ENCODE peak calls at places on chromosomes 4 and X, in nine cellular contexts. Y, C, L, B, N, U, T, H and Z are unnamed samples.

GRCh38 chrX:73943572-73943899 is 360.4 kb upstream of the ZCCHC13 start:
- DNase-seq in U (no peak), T (no peak), L (no peak), C (no peak), B (no peak), H (no peak), Y (no peak), N (no peak), Z (no peak)

GRCh38 chr4:138689182-138689546 is 326.4 kb upstream of the NOCT start:
- DNase-seq in B (no peak), H (no peak), U (no peak), N (no peak), T (no peak), Y (no peak), L (no peak), C (no peak), Z (no peak)

GRCh38 chrX:131802836-131803626 is 220.1 kb upstream of the STK26 start:
- DNase-seq in T (peak; percentile 63), N (no peak), Y (peak; percentile 15), L (no peak), H (no peak), C (peak; percentile 51), B (no peak), U (peak; percentile 78), Z (no peak)

GRCh38 chrX:39199429-39199828 is 398.2 kb downstream of the MID1IP1 start:
- DNase-seq in C (no peak), Y (no peak), H (no peak), T (no peak), B (no peak), U (no peak), L (no peak), N (no peak), Z (no peak)

GRCh38 chrX:13411496-13412207 is 91.8 kb upstream of the ATXN3L start:
- DNase-seq in B (no peak), Y (no peak), C (no peak), U (no peak), H (no peak), T (no peak), N (no peak), L (peak; percentile 61), Z (no peak)

GRCh38 chrX:153649915-153650782 is 3.1 kb downstream of the DUSP9 start:
- DNase-seq in C (no peak), Y (no peak), U (no peak), T (no peak), N (no peak), H (no peak), B (no peak), L (no peak), Z (no peak)

GRCh38 chr4:137531951-137532868 is at the start of gene PCDH18:
- DNase-seq in L (peak; percentile 56), U (peak; percentile 82), B (peak; percentile 68), Y (no peak), N (peak; percentile 85), H (peak; percentile 89), C (peak; percentile 31), T (peak; percentile 96), Z (no peak)

GRCh38 chrX:43676960-43677582 is 21.0 kb downstream of the MAOA start:
- DNase-seq in B (no peak), Y (no peak), L (no peak), N (no peak), T (peak; percentile 39), U (no peak), C (no peak), H (peak; percentile 58), Z (no peak)

GRCh38 chr4:98656443-98656842 is 2.0 kb downstream of the TSPAN5 start:
- DNase-seq in Y (no peak), U (no peak), T (peak; percentile 43), H (no peak), N (no peak), B (no peak), L (no peak), C (no peak), Z (no peak)

GRCh38 chrX:39214380-39215126 is 413.3 kb downstream of the MID1IP1 start:
- DNase-seq in U (no peak), L (no peak), T (peak; percentile 54), B (no peak), N (no peak), C (no peak), Y (no peak), H (no peak), Z (no peak)

GRCh38 chrX:30312858-30313257 is 3.7 kb upstream of the NR0B1 start:
- DNase-seq in C (no peak), N (no peak), Y (no peak), H (no peak), L (no peak), B (no peak), U (no peak), T (no peak), Z (no peak)

GRCh38 chr4:10655968-10656367 is 28.6 kb downstream of the CLNK start:
- DNase-seq in U (no peak), L (no peak), Y (no peak), N (no peak), B (no peak), C (no peak), T (peak; percentile 44), H (no peak), Z (no peak)

GRCh38 chrX:16436348-16437188 is 213.4 kb upstream of the S100G start:
- DNase-seq in B (peak; percentile 88), U (peak; percentile 72), C (peak; percentile 77), H (peak; percentile 89), N (peak; percentile 58), T (peak; percentile 82), Y (peak; percentile 65), L (peak; percentile 72), Z (peak; percentile 19)

GRCh38 chr4:69936566-69936965 is 5.7 kb downstream of the CSN1S1 start:
- DNase-seq in B (no peak), L (no peak), C (no peak), H (no peak), T (peak; percentile 0), Y (no peak), U (no peak), N (no peak), Z (no peak)

GRCh38 chr4:85833311-85833710 is 358.4 kb downstream of the ARHGAP24 start:
- DNase-seq in L (no peak), U (no peak), T (no peak), H (no peak), C (no peak), N (no peak), Y (no peak), B (no peak), Z (no peak)

GRCh38 chr4:175499735-175500352 is 312.2 kb downstream of the GPM6A start:
- DNase-seq in C (no peak), B (no peak), Y (no peak), U (no peak), H (no peak), N (no peak), T (no peak), L (no peak), Z (no peak)

GRCh38 chr4:38456096-38456495 is 207.9 kb upstream of the KLF3 start:
- DNase-seq in T (no peak), B (no peak), L (no peak), Y (no peak), N (no peak), H (no peak), C (no peak), U (no peak), Z (no peak)